ENCODE peak calls at places on chromosomes 12 and 14, in four cellular contexts. One of them, this sample, is unnamed.

GRCh38 chr12:93128332-93128707 is 199.2 kb upstream of the EEA1 start:
- DNase-seq in D341Med: no peak
- DNase-seq in left lung: peak
- DNase-seq in AG09319: no peak
- DNase-seq in this sample: no peak

GRCh38 chr12:100295764-100296555 is 29.0 kb downstream of the SCYL2 start:
- DNase-seq in D341Med: no peak
- DNase-seq in left lung: no peak
- DNase-seq in AG09319: no peak
- DNase-seq in this sample: no peak

GRCh38 chr14:75477881-75478280 is 44.4 kb upstream of the BATF start:
- DNase-seq in D341Med: no peak
- DNase-seq in left lung: no peak
- DNase-seq in AG09319: no peak
- DNase-seq in this sample: no peak

GRCh38 chr14:105878125-105878524 is 351.7 kb downstream of the TMEM121 start:
- DNase-seq in D341Med: no peak
- DNase-seq in left lung: peak
- DNase-seq in AG09319: no peak
- DNase-seq in this sample: no peak

GRCh38 chr14:24429395-24430142 is at the start of the genes CBLN3 and KHNYN:
- DNase-seq in D341Med: peak
- DNase-seq in left lung: peak
- DNase-seq in AG09319: peak
- DNase-seq in this sample: peak

GRCh38 chr14:68392393-68393085 is 400.3 kb downstream of the ZFP36L1 start:
- DNase-seq in D341Med: no peak
- DNase-seq in left lung: peak
- DNase-seq in AG09319: no peak
- DNase-seq in this sample: no peak

GRCh38 chr12:120580787-120581723 is at the start of gene POP5:
- DNase-seq in D341Med: peak
- DNase-seq in left lung: peak
- DNase-seq in AG09319: peak
- DNase-seq in this sample: peak

GRCh38 chr14:68377459-68377858 is 415.4 kb downstream of the ZFP36L1 start:
- DNase-seq in D341Med: no peak
- DNase-seq in left lung: peak
- DNase-seq in AG09319: no peak
- DNase-seq in this sample: no peak

GRCh38 chr12:22624573-22624907 is 431 bp upstream of the ETNK1 start:
- DNase-seq in D341Med: no peak
- DNase-seq in left lung: no peak
- DNase-seq in AG09319: no peak
- DNase-seq in this sample: no peak

GRCh38 chr12:84919271-84919670 is 6.7 kb upstream of the SLC6A15 start:
- DNase-seq in D341Med: no peak
- DNase-seq in left lung: no peak
- DNase-seq in AG09319: no peak
- DNase-seq in this sample: no peak

GRCh38 chr12:29026419-29026818 is 122.7 kb upstream of the FAR2 start:
- DNase-seq in D341Med: no peak
- DNase-seq in left lung: no peak
- DNase-seq in AG09319: peak
- DNase-seq in this sample: no peak

GRCh38 chr12:770474-770873 is 18.1 kb downstream of the WNK1 start:
- DNase-seq in D341Med: no peak
- DNase-seq in left lung: no peak
- DNase-seq in AG09319: no peak
- DNase-seq in this sample: no peak

GRCh38 chr12:129520736-129521135 is 383.1 kb downstream of the TMEM132D start:
- DNase-seq in D341Med: no peak
- DNase-seq in left lung: no peak
- DNase-seq in AG09319: no peak
- DNase-seq in this sample: no peak

GRCh38 chr14:78985668-78986073 is 815.5 kb downstream of the NRXN3 start:
- DNase-seq in D341Med: no peak
- DNase-seq in left lung: no peak
- DNase-seq in AG09319: no peak
- DNase-seq in this sample: peak

GRCh38 chr12:124680863-124681778 is 113.7 kb upstream of the NCOR2 start:
- DNase-seq in D341Med: no peak
- DNase-seq in left lung: peak
- DNase-seq in AG09319: peak
- DNase-seq in this sample: peak

GRCh38 chr14:31270196-31270772 is 62.7 kb upstream of the HECTD1 start:
- DNase-seq in D341Med: no peak
- DNase-seq in left lung: no peak
- DNase-seq in AG09319: no peak
- DNase-seq in this sample: no peak

GRCh38 chr14:67695394-67695949 is at the start of gene RDH11:
- DNase-seq in D341Med: peak
- DNase-seq in left lung: peak
- DNase-seq in AG09319: peak
- DNase-seq in this sample: peak

GRCh38 chr12:54201001-54201794 is 12.4 kb upstream of the SMUG1 start:
- DNase-seq in D341Med: peak
- DNase-seq in left lung: peak
- DNase-seq in AG09319: no peak
- DNase-seq in this sample: peak

GRCh38 chr14:64556526-64556925 is 6.8 kb downstream of the PPP1R36 start:
- DNase-seq in D341Med: no peak
- DNase-seq in left lung: no peak
- DNase-seq in AG09319: peak
- DNase-seq in this sample: no peak

GRCh38 chr14:95470942-95471499 is 45.4 kb downstream of the SYNE3 start:
- DNase-seq in D341Med: no peak
- DNase-seq in left lung: no peak
- DNase-seq in AG09319: no peak
- DNase-seq in this sample: no peak

GRCh38 chr12:104057771-104058197 is 6.5 kb upstream of the HCFC2 start:
- DNase-seq in D341Med: peak
- DNase-seq in left lung: no peak
- DNase-seq in AG09319: no peak
- DNase-seq in this sample: no peak

GRCh38 chr14:31465113-31465512 is 7.8 kb upstream of the DTD2 start:
- DNase-seq in D341Med: no peak
- DNase-seq in left lung: no peak
- DNase-seq in AG09319: no peak
- DNase-seq in this sample: no peak

GRCh38 chr12:46131729-46132128 is 137.1 kb downstream of the SLC38A1 start:
- DNase-seq in D341Med: no peak
- DNase-seq in left lung: no peak
- DNase-seq in AG09319: no peak
- DNase-seq in this sample: no peak

GRCh38 chr12:57224973-57225679 is 4.4 kb upstream of the SHMT2 start:
- DNase-seq in D341Med: no peak
- DNase-seq in left lung: no peak
- DNase-seq in AG09319: no peak
- DNase-seq in this sample: no peak

GRCh38 chr14:75654127-75654732 is 6.4 kb downstream of the ERG28 start:
- DNase-seq in D341Med: peak
- DNase-seq in left lung: peak
- DNase-seq in AG09319: no peak
- DNase-seq in this sample: peak

GRCh38 chr14:99624024-99624423 is 20.0 kb upstream of the CCDC85C start:
- DNase-seq in D341Med: no peak
- DNase-seq in left lung: no peak
- DNase-seq in AG09319: no peak
- DNase-seq in this sample: no peak

GRCh38 chr12:14417717-14418116 is 52.2 kb downstream of the ATF7IP start:
- DNase-seq in D341Med: peak
- DNase-seq in left lung: peak
- DNase-seq in AG09319: peak
- DNase-seq in this sample: peak

GRCh38 chr12:78916845-78917480 is 52.4 kb downstream of the SYT1 start:
- DNase-seq in D341Med: no peak
- DNase-seq in left lung: peak
- DNase-seq in AG09319: no peak
- DNase-seq in this sample: no peak

GRCh38 chr14:77682158-77682553 is 25.7 kb downstream of the ALKBH1 start:
- DNase-seq in D341Med: no peak
- DNase-seq in left lung: no peak
- DNase-seq in AG09319: no peak
- DNase-seq in this sample: no peak

GRCh38 chr12:119178544-119179334 is at the start of gene HSPB8:
- DNase-seq in D341Med: peak
- DNase-seq in left lung: peak
- DNase-seq in AG09319: peak
- DNase-seq in this sample: peak

GRCh38 chr12:101551362-101552114 is 43.2 kb upstream of the MYBPC1 start:
- DNase-seq in D341Med: no peak
- DNase-seq in left lung: no peak
- DNase-seq in AG09319: no peak
- DNase-seq in this sample: no peak

GRCh38 chr12:42097971-42098370 is 46.7 kb downstream of the GXYLT1 start:
- DNase-seq in D341Med: no peak
- DNase-seq in left lung: no peak
- DNase-seq in AG09319: no peak
- DNase-seq in this sample: no peak

GRCh38 chr14:67418368-67419174 is 6.6 kb upstream of the PLEK2 start:
- DNase-seq in D341Med: no peak
- DNase-seq in left lung: no peak
- DNase-seq in AG09319: no peak
- DNase-seq in this sample: no peak

This sample was measured in SK-N-DZ.